ENCODE peak calls at places on chromosomes 13 and 19, in six cellular contexts. H, Z, M, E, V and F are unnamed samples. For H3K27me3, the result is how much of the 10 kb centered on the place peaks cover.

GRCh38 chr19:31353826-31354225 is 4.6 kb upstream of the TSHZ3 start:
- DNase-seq in M (no peak), E (no peak), V (no peak), Z (no peak), H (no peak), F (no peak)

GRCh38 chr19:40410030-40410389 is 3.2 kb downstream of the PRX start:
- DNase-seq in Z (no peak), E (no peak), M (no peak), V (no peak), H (no peak), F (no peak)

GRCh38 chr19:45280471-45280961 is 29.4 kb downstream of the MARK4 start:
- DNase-seq in M (no peak), E (no peak), Z (no peak), V (peak), H (no peak), F (no peak)

GRCh38 chr19:4379383-4380253 is 20.7 kb downstream of the SH3GL1 start:
- DNase-seq in V (no peak), H (peak), E (no peak), M (no peak), Z (no peak), F (peak)

GRCh38 chr19:49592486-49593232 is 1.7 kb downstream of the PRR12 start:
- DNase-seq in Z (no peak), M (no peak), H (no peak), V (peak), E (no peak), F (no peak)

GRCh38 chr19:32719611-32720059 is at the start of gene TDRD12:
- DNase-seq in V (no peak), Z (peak), M (no peak), E (no peak), H (no peak), F (peak)

GRCh38 chr13:73366241-73366640 is 307.4 kb downstream of the KLF5 start:
- DNase-seq in E (no peak), Z (no peak), V (no peak), M (no peak), H (no peak), F (no peak)

GRCh38 chr19:28436320-28436719 is 776.6 kb downstream of the UQCRFS1 start:
- DNase-seq in M (no peak), V (no peak), Z (no peak), H (no peak), E (no peak), F (no peak)

GRCh38 chr13:111597041-111598017 is 276.9 kb downstream of the TEX29 start:
- DNase-seq in E (no peak), Z (no peak), V (no peak), M (no peak), H (no peak), F (no peak)

GRCh38 chr13:111598751-111599150 is 278.3 kb downstream of the TEX29 start:
- DNase-seq in M (no peak), V (no peak), H (no peak), Z (no peak), E (no peak), F (no peak)

GRCh38 chr13:111602874-111603273 is 282.4 kb downstream of the TEX29 start:
- DNase-seq in M (no peak), Z (no peak), H (no peak), E (no peak), V (no peak), F (no peak)

GRCh38 chr13:111595791-111596190 is 275.3 kb downstream of the TEX29 start:
- DNase-seq in V (no peak), M (no peak), H (no peak), Z (no peak), E (no peak), F (no peak)

DNA sequence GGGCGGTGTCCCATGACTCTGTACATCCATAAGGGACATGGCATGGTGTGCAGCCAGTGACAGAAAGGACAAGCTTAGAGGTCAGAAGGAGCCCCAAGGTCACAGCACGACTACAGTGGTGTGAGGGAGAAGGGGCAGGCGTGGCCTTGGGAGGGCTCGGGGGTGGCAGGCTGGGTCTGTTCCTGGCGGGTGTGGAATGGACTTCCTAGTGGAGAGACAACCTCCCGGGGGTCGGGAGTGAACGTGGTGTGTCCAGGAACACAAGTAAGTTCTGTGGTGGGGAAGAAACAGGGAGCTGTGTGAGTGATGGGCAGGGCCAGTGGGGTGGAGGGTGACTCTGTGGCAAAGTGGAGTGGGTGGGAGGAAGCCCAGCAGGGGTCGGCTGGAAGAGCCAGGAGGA is 279.3 kb downstream of the TEX29 start:
- DNase-seq in H (no peak), M (no peak), E (no peak), V (no peak), Z (no peak), F (no peak)
- H3K27me3 ChIP-seq in H (under half), M (under half), E (under half), V (under half), Z (under half), F (under half)

GRCh38 chr13:112587359-112587766 is 590 bp downstream of the TUBGCP3 start:
- DNase-seq in Z (no peak), V (peak), E (peak), H (no peak), M (peak), F (peak)

GRCh38 chr13:112588490-112589297 is 741 bp upstream of the TUBGCP3 start:
- DNase-seq in M (no peak), V (peak), E (no peak), H (no peak), Z (no peak), F (no peak)

GRCh38 chr13:112583592-112584277 is 4.2 kb downstream of the TUBGCP3 start:
- DNase-seq in E (no peak), H (no peak), Z (no peak), M (no peak), V (peak), F (no peak)

GRCh38 chr13:112586334-112586733 is 1.6 kb downstream of the TUBGCP3 start:
- DNase-seq in H (no peak), M (no peak), V (no peak), E (no peak), Z (no peak), F (no peak)

DNA sequence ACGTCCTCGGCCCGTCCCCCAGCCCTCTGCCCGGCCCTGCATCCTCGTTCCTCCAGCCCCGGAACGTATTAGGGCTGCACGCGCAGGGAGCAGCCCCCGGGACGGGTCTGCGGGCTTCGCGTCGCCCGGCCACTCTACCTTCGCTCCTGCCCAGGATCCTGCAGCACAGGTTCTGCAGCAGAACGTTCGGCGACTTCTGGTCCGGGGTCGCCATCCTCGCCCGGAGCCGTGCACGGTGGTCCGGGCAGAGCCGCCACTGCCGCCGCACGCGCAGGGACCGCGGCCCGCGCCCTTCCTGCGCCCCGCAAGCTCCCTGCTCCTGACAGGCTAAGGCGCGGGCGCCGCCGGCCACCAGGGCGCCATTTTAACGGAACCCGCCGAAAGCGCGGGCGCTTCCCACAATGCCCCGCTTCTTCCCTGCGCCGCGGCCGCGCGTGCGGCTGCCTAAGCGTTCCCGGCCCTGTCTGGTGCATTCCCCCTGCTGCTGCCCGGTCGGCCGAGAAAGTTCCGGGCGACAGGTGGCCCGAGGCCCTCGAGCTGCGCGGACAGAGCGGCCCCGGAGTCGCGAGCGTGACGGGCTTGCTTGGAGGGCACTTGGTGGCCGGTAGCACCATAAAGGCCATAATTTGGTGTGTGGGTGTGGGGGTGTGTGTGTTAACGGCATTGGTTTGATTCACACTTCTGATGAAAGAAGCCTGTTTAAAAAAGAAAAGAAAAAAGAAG is at the start of gene TUBGCP3:
- DNase-seq in Z (no peak), M (peak), E (peak), H (no peak), V (peak), F (peak)
- TF ChIP-seq GABPA in Z (peak), M (peak), E (peak), H (peak), V (peak), F (peak)

DNA sequence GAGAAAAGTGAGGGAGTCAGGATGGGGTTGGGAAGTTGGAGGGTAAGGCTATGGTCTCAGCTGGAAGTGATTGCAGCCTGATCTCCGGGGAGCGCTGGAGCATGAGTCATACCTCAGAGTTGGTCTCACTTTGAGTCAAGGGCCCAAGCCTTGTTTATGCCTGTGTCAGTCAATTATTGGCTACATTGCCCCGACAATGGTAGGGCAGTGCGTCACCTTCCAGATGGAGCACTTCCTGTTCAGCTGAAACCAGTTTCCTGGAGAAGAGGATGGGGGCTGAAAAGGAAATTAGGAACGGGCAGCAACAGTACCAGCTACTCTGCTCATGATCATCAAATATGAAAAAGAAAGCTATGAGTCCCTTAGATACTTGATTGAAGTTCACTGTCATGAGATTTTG is 60.4 kb downstream of the ADGRE1 start:
- DNase-seq in Z (no peak), E (no peak), H (peak), M (peak), V (no peak), F (no peak)
- H3K27me3 ChIP-seq in Z (under half), E (under half), H (under half), M (under half), V (under half), F (under half)

GRCh38 chr19:13770013-13770635 is 4.1 kb upstream of the C19orf53 start:
- DNase-seq in H (no peak), E (no peak), V (no peak), Z (no peak), M (no peak), F (no peak)
- TF ChIP-seq GABPA in H (no peak), E (no peak), V (no peak), Z (no peak), M (no peak), F (no peak)

GRCh38 chr19:47419789-47420188 is 462 bp upstream of the MEIS3 start:
- DNase-seq in E (no peak), H (no peak), V (no peak), M (no peak), Z (no peak), F (no peak)
- H3K27me3 ChIP-seq in E (half or more), H (under half), V (half or more), M (under half), Z (half or more), F (under half)

DNA sequence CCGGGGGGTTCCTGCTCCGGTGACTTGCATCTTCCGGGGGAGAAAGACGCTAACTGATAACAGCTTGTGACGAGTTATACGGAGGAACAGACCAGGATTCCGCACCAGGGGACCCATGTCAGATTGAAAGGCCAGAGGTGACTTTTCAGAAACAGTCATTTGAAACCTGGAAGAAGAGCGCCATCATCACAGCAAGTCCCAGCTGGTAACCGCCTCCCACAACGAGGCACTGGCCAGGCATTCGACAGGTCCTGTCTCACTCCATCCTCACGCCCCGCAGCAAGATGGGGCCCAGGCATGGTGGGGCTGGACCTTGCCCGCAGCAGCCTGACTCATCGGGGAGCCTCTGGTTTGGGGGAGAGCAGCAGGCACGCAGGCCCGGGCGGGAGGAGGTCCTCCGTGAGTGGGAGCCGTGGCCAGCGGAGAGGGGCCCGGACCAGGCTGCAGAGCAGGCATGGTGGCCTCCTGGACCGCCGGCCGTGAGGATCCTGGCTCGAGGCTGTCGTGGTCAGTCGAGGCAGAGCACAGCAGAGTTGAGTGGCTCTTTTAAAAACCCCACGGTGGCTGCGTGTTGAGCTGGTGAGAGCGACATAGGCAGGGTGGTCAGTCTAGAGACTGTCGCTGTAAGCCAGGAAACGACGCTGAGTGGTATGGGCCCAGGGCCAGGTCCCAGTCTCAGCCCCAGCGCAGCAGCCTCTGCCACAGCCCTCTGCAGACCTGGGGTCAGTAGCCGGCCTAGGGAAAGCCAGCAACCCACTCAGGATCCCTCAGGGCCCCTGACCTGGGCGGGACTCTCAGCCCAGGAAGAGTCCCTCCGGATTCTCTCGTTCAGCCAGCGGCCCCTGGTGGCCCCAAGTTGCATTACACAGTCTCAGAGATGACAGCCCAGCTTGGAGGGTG is 94.9 kb upstream of the MCF2L start:
- DNase-seq in H (no peak), M (peak), E (peak), Z (peak), V (peak), F (peak)
- TF ChIP-seq GABPA in H (no peak), M (no peak), E (no peak), Z (peak), V (no peak), F (no peak)

GRCh38 chr13:25172303-25172630 is 179 bp upstream of the AMER2 start:
- DNase-seq in Z (no peak), H (no peak), V (no peak), E (no peak), M (no peak), F (peak)
- H3K27me3 ChIP-seq in Z (under half), H (under half), V (under half), E (under half), M (under half), F (half or more)

DNA sequence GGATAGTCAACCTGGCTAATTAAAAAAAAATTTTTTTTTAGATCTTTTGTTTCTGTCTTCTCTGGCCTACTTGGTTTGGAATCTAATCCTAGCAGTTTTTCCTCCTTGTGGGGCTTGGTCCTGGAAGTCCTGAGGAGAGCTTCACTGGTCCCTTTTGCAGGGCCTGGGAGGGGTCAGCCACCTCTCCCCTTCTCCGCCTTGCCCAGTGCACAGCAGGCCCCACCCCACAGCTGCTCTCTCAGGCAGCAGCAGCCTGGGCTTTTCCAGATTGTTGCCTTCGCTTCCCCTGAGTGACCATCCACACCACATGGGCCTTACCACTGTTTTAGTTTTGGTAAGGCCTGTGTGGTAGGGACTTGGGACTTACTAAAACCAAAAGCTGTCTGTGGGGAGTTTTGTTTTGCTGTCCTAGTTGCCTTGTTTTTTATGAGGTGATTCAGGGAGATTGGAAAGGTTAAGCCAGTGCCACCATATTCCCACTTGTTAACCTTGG is 11.5 kb downstream of the MPHOSPH8 start:
- DNase-seq in Z (no peak), V (no peak), H (no peak), M (no peak), E (no peak), F (no peak)
- TF ChIP-seq GABPA in Z (no peak), V (no peak), H (no peak), M (no peak), E (no peak), F (no peak)

GRCh38 chr19:29529646-29530548 is 4.1 kb downstream of the VSTM2B start:
- DNase-seq in H (no peak), E (no peak), Z (no peak), M (no peak), V (no peak), F (peak)
- H3K27me3 ChIP-seq in H (under half), E (under half), Z (half or more), M (under half), V (under half), F (half or more)

GRCh38 chr13:110256126-110256905 is 50.6 kb downstream of the COL4A1 start:
- DNase-seq in M (no peak), V (no peak), E (no peak), Z (no peak), H (no peak), F (no peak)

GRCh38 chr13:110257408-110257807 is 49.5 kb downstream of the COL4A1 start:
- DNase-seq in M (no peak), E (no peak), Z (no peak), V (no peak), H (no peak), F (no peak)

GRCh38 chr13:110251227-110251791 is 55.6 kb downstream of the COL4A1 start:
- DNase-seq in M (no peak), H (no peak), Z (no peak), V (no peak), E (no peak), F (no peak)

GRCh38 chr13:110254151-110254679 is 52.7 kb downstream of the COL4A1 start:
- DNase-seq in H (no peak), M (no peak), V (no peak), Z (no peak), E (no peak), F (no peak)

GRCh38 chr13:110254751-110255553 is 52.0 kb downstream of the COL4A1 start:
- DNase-seq in E (no peak), Z (no peak), M (no peak), V (no peak), H (no peak), F (no peak)
- TF ChIP-seq GABPA in E (no peak), Z (no peak), M (no peak), V (no peak), H (no peak), F (no peak)